ENCODE peak calls at places on chromosome 3, in seven cellular contexts. J is GM12891, B is stomach, Q is GM12892, L is transverse colon, N is HepG2, S is sigmoid colon. P is an unnamed sample.

GRCh38 chr3:160564949-160565441 is 376 bp downstream of the KPNA4 start:
- DNase-seq in J (peak), B (peak), L (peak), N (peak), Q (peak), S (peak), P (peak)

GRCh38 chr3:161556533-161556932 is 59.9 kb downstream of the OTOL1 start:
- DNase-seq in J (no peak), Q (no peak), L (no peak), N (no peak), B (no peak), S (no peak), P (no peak)

GRCh38 chr3:187227658-187228258 is 30.5 kb downstream of the RTP1 start:
- DNase-seq in S (no peak), L (no peak), N (no peak), B (no peak), Q (no peak), J (no peak), P (no peak)

GRCh38 chr3:32557640-32558352 is 12.9 kb downstream of the DYNC1LI1 start:
- DNase-seq in J (no peak), S (no peak), Q (no peak), L (no peak), B (no peak), N (peak), P (peak)

GRCh38 chr3:882526-882925 is 210.3 kb upstream of the CNTN6 start:
- DNase-seq in Q (no peak), J (no peak), L (no peak), N (no peak), S (no peak), B (no peak), P (no peak)

GRCh38 chr3:197027151-197027895 is 2.3 kb downstream of the MELTF start:
- DNase-seq in L (no peak), S (no peak), B (no peak), Q (no peak), J (no peak), N (no peak), P (no peak)

GRCh38 chr3:66812126-66812525 is 186.0 kb upstream of the KBTBD8 start:
- DNase-seq in S (no peak), L (no peak), N (no peak), Q (no peak), J (no peak), B (no peak), P (no peak)

GRCh38 chr3:71600646-71601288 is 17.2 kb upstream of the FOXP1 start:
- DNase-seq in N (no peak), B (no peak), S (no peak), L (no peak), Q (no peak), J (no peak), P (no peak)

GRCh38 chr3:4462641-4463040 is 4.4 kb downstream of the SUMF1 start:
- DNase-seq in N (no peak), B (no peak), J (no peak), S (no peak), L (no peak), Q (no peak), P (no peak)
- TF ChIP-seq POLR2AphosphoS5 in N (no peak), B (no peak), J (no peak), S (no peak), L (no peak), Q (no peak), P (no peak)

DNA sequence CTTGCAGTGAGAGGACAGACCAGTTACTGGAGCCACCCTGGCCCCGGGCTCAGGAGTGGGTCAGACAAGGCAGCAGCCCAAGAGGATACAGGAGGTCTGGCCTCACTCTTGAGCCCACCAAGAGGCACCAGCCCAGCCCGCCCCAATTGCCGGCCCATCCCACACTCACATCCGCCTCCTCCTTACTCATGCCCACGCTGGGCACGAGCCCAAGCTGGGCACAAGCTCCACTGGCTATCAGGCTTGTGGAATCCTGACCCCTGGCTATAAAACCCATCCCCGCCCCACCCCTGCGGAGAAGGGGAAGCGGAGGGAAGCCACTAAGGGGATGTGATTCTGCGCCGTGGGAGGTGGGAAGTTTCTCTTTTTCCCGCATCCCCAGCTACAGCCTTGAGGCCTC is 25.9 kb downstream of the ADCY5 start:
- DNase-seq in N (no peak), Q (no peak), J (no peak), B (no peak), S (no peak), L (peak), P (no peak)
- TF ChIP-seq POLR2AphosphoS5 in N (no peak), Q (no peak), J (no peak), B (no peak), S (no peak), L (peak), P (no peak)

GRCh38 chr3:12632523-12632922 is 31.4 kb downstream of the RAF1 start:
- DNase-seq in B (no peak), J (no peak), N (no peak), S (no peak), Q (no peak), L (no peak), P (no peak)

GRCh38 chr3:12628813-12629212 is 35.1 kb downstream of the RAF1 start:
- DNase-seq in S (no peak), N (no peak), B (no peak), Q (no peak), L (no peak), J (no peak), P (no peak)

GRCh38 chr3:12630292-12630691 is 33.6 kb downstream of the RAF1 start:
- DNase-seq in B (no peak), J (no peak), Q (no peak), L (no peak), S (no peak), N (no peak), P (no peak)

GRCh38 chr3:12627371-12627770 is 36.5 kb downstream of the RAF1 start:
- DNase-seq in B (no peak), L (no peak), S (no peak), Q (no peak), N (no peak), J (no peak), P (no peak)

DNA sequence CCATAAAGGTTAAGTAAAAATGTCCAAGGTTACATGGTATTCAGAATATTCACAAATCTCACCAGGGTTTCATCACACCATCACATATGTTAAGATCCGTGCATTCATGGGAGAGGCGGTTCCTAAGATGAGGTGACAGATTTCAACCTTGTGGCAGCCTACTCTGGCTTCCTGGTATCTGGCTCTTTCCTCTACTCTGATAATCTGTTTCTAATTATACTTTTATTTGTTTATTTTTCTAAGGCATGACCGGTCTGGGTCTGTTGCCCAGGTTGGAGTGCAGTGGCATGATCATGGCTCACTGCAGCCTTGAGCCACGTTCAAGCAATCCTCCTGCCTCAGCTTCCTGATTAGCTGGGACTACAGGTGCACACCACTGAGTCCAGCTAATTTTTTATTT is 34.4 kb downstream of the RAF1 start:
- DNase-seq in S (no peak), L (no peak), N (no peak), J (no peak), B (peak), Q (no peak), P (no peak)
- TF ChIP-seq POLR2AphosphoS5 in S (no peak), L (no peak), N (no peak), J (no peak), B (no peak), Q (no peak), P (no peak)

GRCh38 chr3:14124615-14125192 is at the start of the genes CHCHD4 and TMEM43:
- DNase-seq in Q (peak), S (peak), L (peak), N (peak), B (peak), J (peak), P (peak)

GRCh38 chr3:14122301-14122700 is 2.4 kb downstream of the CHCHD4 start:
- DNase-seq in L (no peak), N (no peak), Q (no peak), J (no peak), S (no peak), B (no peak), P (no peak)

GRCh38 chr3:14123308-14124222 is 1.1 kb downstream of the CHCHD4 start:
- DNase-seq in B (no peak), Q (no peak), S (no peak), J (no peak), L (no peak), N (no peak), P (no peak)

GRCh38 chr3:14125193-14126016 is 553 bp downstream of the TMEM43 start:
- DNase-seq in N (peak), L (peak), J (no peak), B (peak), Q (no peak), S (peak), P (peak)

DNA sequence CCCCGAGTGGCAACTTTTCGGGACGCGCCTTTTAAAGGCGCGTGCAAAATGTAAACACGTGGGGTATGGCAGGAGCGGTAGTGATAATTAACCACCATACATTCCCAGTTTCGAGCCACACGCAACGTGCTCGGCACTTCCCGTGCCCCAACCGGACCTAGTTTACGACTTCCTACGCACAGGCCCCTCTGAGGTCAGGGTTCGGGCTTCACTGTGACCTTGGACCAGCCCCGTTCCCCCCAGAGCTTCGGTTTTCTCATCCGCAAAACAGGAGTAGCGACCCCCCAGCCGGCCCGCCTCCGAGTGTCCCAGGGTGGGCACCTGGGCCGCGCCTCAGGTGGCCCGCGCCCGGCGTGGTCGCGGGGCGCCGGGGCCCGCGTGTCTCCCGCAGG is 451 bp downstream of the CHCHD4 start:
- DNase-seq in L (peak), S (peak), N (peak), B (peak), Q (peak), J (peak), P (peak)
- TF ChIP-seq POLR2AphosphoS5 in L (no peak), S (no peak), N (no peak), B (no peak), Q (no peak), J (peak), P (peak)

P was measured in HL-60.